ENCODE peak calls at places on chromosomes 12 and 14, in ten cellular contexts. One of them, this sample, is unnamed.
A peak's percentile ranks its signal among the peaks of the same experiment; 100 is the strongest.

GRCh38 chr12:123253606-123254459 is 17.8 kb downstream of the CDK2AP1 start:
- DNase-seq in H9: no peak
- DNase-seq in Calu3: no peak
- DNase-seq in kidney epithelial cell: no peak
- DNase-seq in globus pallidus: peak; percentile 78
- DNase-seq in NCI-H2171 treated with DMSO at 0.1 percent for 48 hours: no peak
- DNase-seq in coronary artery: no peak
- DNase-seq in mucosa of descending colon: no peak
- DNase-seq in SIG-M5: no peak
- DNase-seq in hypothalamus: peak; percentile 44
- DNase-seq in this sample: no peak

GRCh38 chr12:47004634-47005033 is 74.8 kb upstream of the PCED1B start:
- DNase-seq in H9: no peak
- DNase-seq in Calu3: no peak
- DNase-seq in kidney epithelial cell: no peak
- DNase-seq in globus pallidus: no peak
- DNase-seq in NCI-H2171 treated with DMSO at 0.1 percent for 48 hours: no peak
- DNase-seq in coronary artery: no peak
- DNase-seq in mucosa of descending colon: no peak
- DNase-seq in SIG-M5: no peak
- DNase-seq in hypothalamus: no peak
- DNase-seq in this sample: no peak

GRCh38 chr12:130486146-130486435 is 148.4 kb downstream of the PIWIL1 start:
- DNase-seq in H9: no peak
- DNase-seq in Calu3: no peak
- DNase-seq in kidney epithelial cell: no peak
- DNase-seq in globus pallidus: no peak
- DNase-seq in NCI-H2171 treated with DMSO at 0.1 percent for 48 hours: no peak
- DNase-seq in coronary artery: no peak
- DNase-seq in mucosa of descending colon: no peak
- DNase-seq in SIG-M5: no peak
- DNase-seq in hypothalamus: no peak
- DNase-seq in this sample: no peak

GRCh38 chr14:102838531-102838930 is 61.3 kb downstream of the TRAF3 start:
- DNase-seq in H9: peak; percentile 55
- DNase-seq in Calu3: no peak
- DNase-seq in kidney epithelial cell: no peak
- DNase-seq in globus pallidus: no peak
- DNase-seq in NCI-H2171 treated with DMSO at 0.1 percent for 48 hours: no peak
- DNase-seq in coronary artery: no peak
- DNase-seq in mucosa of descending colon: no peak
- DNase-seq in SIG-M5: no peak
- DNase-seq in hypothalamus: no peak
- DNase-seq in this sample: no peak

GRCh38 chr12:131673519-131674265 is 37.2 kb upstream of the SFSWAP start:
- DNase-seq in H9: no peak
- DNase-seq in Calu3: peak; percentile 35
- DNase-seq in kidney epithelial cell: no peak
- DNase-seq in globus pallidus: peak; percentile 14
- DNase-seq in NCI-H2171 treated with DMSO at 0.1 percent for 48 hours: no peak
- DNase-seq in coronary artery: peak; percentile 21
- DNase-seq in mucosa of descending colon: no peak
- DNase-seq in SIG-M5: no peak
- DNase-seq in hypothalamus: no peak
- DNase-seq in this sample: no peak

GRCh38 chr12:70982991-70983390 is 62.5 kb upstream of the PTPRR start:
- DNase-seq in H9: no peak
- DNase-seq in Calu3: no peak
- DNase-seq in kidney epithelial cell: peak; percentile 39
- DNase-seq in globus pallidus: no peak
- DNase-seq in NCI-H2171 treated with DMSO at 0.1 percent for 48 hours: no peak
- DNase-seq in coronary artery: no peak
- DNase-seq in mucosa of descending colon: no peak
- DNase-seq in SIG-M5: no peak
- DNase-seq in hypothalamus: no peak
- DNase-seq in this sample: no peak

GRCh38 chr12:121534495-121535148 is 46.2 kb downstream of the KDM2B start:
- DNase-seq in H9: peak; percentile 68
- DNase-seq in Calu3: no peak
- DNase-seq in kidney epithelial cell: no peak
- DNase-seq in globus pallidus: no peak
- DNase-seq in NCI-H2171 treated with DMSO at 0.1 percent for 48 hours: no peak
- DNase-seq in coronary artery: no peak
- DNase-seq in mucosa of descending colon: no peak
- DNase-seq in SIG-M5: no peak
- DNase-seq in hypothalamus: no peak
- DNase-seq in this sample: no peak

GRCh38 chr12:49069507-49070346 is at the start of gene RHEBL1:
- DNase-seq in H9: peak; percentile 98
- DNase-seq in Calu3: peak; percentile 96
- DNase-seq in kidney epithelial cell: peak; percentile 76
- DNase-seq in globus pallidus: peak; percentile 95
- DNase-seq in NCI-H2171 treated with DMSO at 0.1 percent for 48 hours: peak; percentile 98
- DNase-seq in coronary artery: peak; percentile 99
- DNase-seq in mucosa of descending colon: peak; percentile 99
- DNase-seq in SIG-M5: peak; percentile 94
- DNase-seq in hypothalamus: peak; percentile 99
- DNase-seq in this sample: peak; percentile 99

GRCh38 chr12:110071967-110072366 is 23.6 kb upstream of the C12orf76 start:
- DNase-seq in H9: no peak
- DNase-seq in Calu3: no peak
- DNase-seq in kidney epithelial cell: no peak
- DNase-seq in globus pallidus: no peak
- DNase-seq in NCI-H2171 treated with DMSO at 0.1 percent for 48 hours: no peak
- DNase-seq in coronary artery: no peak
- DNase-seq in mucosa of descending colon: no peak
- DNase-seq in SIG-M5: no peak
- DNase-seq in hypothalamus: no peak
- DNase-seq in this sample: no peak

GRCh38 chr14:100540141-100540925 is 46.9 kb downstream of the BEGAIN start:
- DNase-seq in H9: peak; percentile 74
- DNase-seq in Calu3: peak; percentile 20
- DNase-seq in kidney epithelial cell: no peak
- DNase-seq in globus pallidus: no peak
- DNase-seq in NCI-H2171 treated with DMSO at 0.1 percent for 48 hours: no peak
- DNase-seq in coronary artery: no peak
- DNase-seq in mucosa of descending colon: peak; percentile 31
- DNase-seq in SIG-M5: no peak
- DNase-seq in hypothalamus: no peak
- DNase-seq in this sample: peak; percentile 72

GRCh38 chr14:36657409-36658090 is 4.1 kb upstream of the PAX9 start:
- DNase-seq in H9: peak; percentile 64
- DNase-seq in Calu3: no peak
- DNase-seq in kidney epithelial cell: no peak
- DNase-seq in globus pallidus: no peak
- DNase-seq in NCI-H2171 treated with DMSO at 0.1 percent for 48 hours: no peak
- DNase-seq in coronary artery: no peak
- DNase-seq in mucosa of descending colon: peak; percentile 32
- DNase-seq in SIG-M5: no peak
- DNase-seq in hypothalamus: no peak
- DNase-seq in this sample: peak; percentile 20

GRCh38 chr14:33876274-33876673 is 74.6 kb downstream of the EGLN3 start:
- DNase-seq in H9: no peak
- DNase-seq in Calu3: no peak
- DNase-seq in kidney epithelial cell: no peak
- DNase-seq in globus pallidus: no peak
- DNase-seq in NCI-H2171 treated with DMSO at 0.1 percent for 48 hours: no peak
- DNase-seq in coronary artery: no peak
- DNase-seq in mucosa of descending colon: no peak
- DNase-seq in SIG-M5: no peak
- DNase-seq in hypothalamus: no peak
- DNase-seq in this sample: no peak

GRCh38 chr12:6241495-6241894 is 41.3 kb downstream of the CD9 start:
- DNase-seq in H9: no peak
- DNase-seq in Calu3: peak; percentile 35
- DNase-seq in kidney epithelial cell: no peak
- DNase-seq in globus pallidus: no peak
- DNase-seq in NCI-H2171 treated with DMSO at 0.1 percent for 48 hours: no peak
- DNase-seq in coronary artery: no peak
- DNase-seq in mucosa of descending colon: peak; percentile 86
- DNase-seq in SIG-M5: no peak
- DNase-seq in hypothalamus: peak; percentile 19
- DNase-seq in this sample: peak; percentile 75

GRCh38 chr12:9041321-9041720 is 52.0 kb downstream of the KLRG1 start:
- DNase-seq in H9: no peak
- DNase-seq in Calu3: no peak
- DNase-seq in kidney epithelial cell: no peak
- DNase-seq in globus pallidus: no peak
- DNase-seq in NCI-H2171 treated with DMSO at 0.1 percent for 48 hours: no peak
- DNase-seq in coronary artery: no peak
- DNase-seq in mucosa of descending colon: no peak
- DNase-seq in SIG-M5: no peak
- DNase-seq in hypothalamus: no peak
- DNase-seq in this sample: no peak

GRCh38 chr14:62462996-62463395 is 582.3 kb downstream of the KCNH5 start:
- DNase-seq in H9: no peak
- DNase-seq in Calu3: no peak
- DNase-seq in kidney epithelial cell: no peak
- DNase-seq in globus pallidus: no peak
- DNase-seq in NCI-H2171 treated with DMSO at 0.1 percent for 48 hours: no peak
- DNase-seq in coronary artery: no peak
- DNase-seq in mucosa of descending colon: no peak
- DNase-seq in SIG-M5: no peak
- DNase-seq in hypothalamus: no peak
- DNase-seq in this sample: no peak

GRCh38 chr12:69527506-69528272 is 57.5 kb downstream of the FRS2 start:
- DNase-seq in H9: no peak
- DNase-seq in Calu3: no peak
- DNase-seq in kidney epithelial cell: peak; percentile 61
- DNase-seq in globus pallidus: no peak
- DNase-seq in NCI-H2171 treated with DMSO at 0.1 percent for 48 hours: no peak
- DNase-seq in coronary artery: no peak
- DNase-seq in mucosa of descending colon: no peak
- DNase-seq in SIG-M5: no peak
- DNase-seq in hypothalamus: no peak
- DNase-seq in this sample: no peak

GRCh38 chr12:29611906-29612305 is 114.4 kb upstream of the OVCH1 start:
- DNase-seq in H9: no peak
- DNase-seq in Calu3: no peak
- DNase-seq in kidney epithelial cell: no peak
- DNase-seq in globus pallidus: no peak
- DNase-seq in NCI-H2171 treated with DMSO at 0.1 percent for 48 hours: peak; percentile 26
- DNase-seq in coronary artery: no peak
- DNase-seq in mucosa of descending colon: no peak
- DNase-seq in SIG-M5: no peak
- DNase-seq in hypothalamus: no peak
- DNase-seq in this sample: no peak

GRCh38 chr14:79090781-79091180 is 920.6 kb downstream of the NRXN3 start:
- DNase-seq in H9: no peak
- DNase-seq in Calu3: no peak
- DNase-seq in kidney epithelial cell: no peak
- DNase-seq in globus pallidus: no peak
- DNase-seq in NCI-H2171 treated with DMSO at 0.1 percent for 48 hours: peak; percentile 38
- DNase-seq in coronary artery: no peak
- DNase-seq in mucosa of descending colon: no peak
- DNase-seq in SIG-M5: no peak
- DNase-seq in hypothalamus: no peak
- DNase-seq in this sample: no peak

GRCh38 chr12:32198555-32198954 is 91.9 kb downstream of the BICD1 start:
- DNase-seq in H9: no peak
- DNase-seq in Calu3: no peak
- DNase-seq in kidney epithelial cell: peak; percentile 21
- DNase-seq in globus pallidus: no peak
- DNase-seq in NCI-H2171 treated with DMSO at 0.1 percent for 48 hours: no peak
- DNase-seq in coronary artery: no peak
- DNase-seq in mucosa of descending colon: no peak
- DNase-seq in SIG-M5: no peak
- DNase-seq in hypothalamus: no peak
- DNase-seq in this sample: no peak

GRCh38 chr14:90850487-90850886 is 34.3 kb upstream of the TTC7B start:
- DNase-seq in H9: peak; percentile 72
- DNase-seq in Calu3: peak; percentile 16
- DNase-seq in kidney epithelial cell: peak; percentile 78
- DNase-seq in globus pallidus: peak; percentile 26
- DNase-seq in NCI-H2171 treated with DMSO at 0.1 percent for 48 hours: no peak
- DNase-seq in coronary artery: no peak
- DNase-seq in mucosa of descending colon: no peak
- DNase-seq in SIG-M5: no peak
- DNase-seq in hypothalamus: no peak
- DNase-seq in this sample: peak; percentile 32

GRCh38 chr12:11824736-11825135 is 175.3 kb downstream of the ETV6 start:
- DNase-seq in H9: no peak
- DNase-seq in Calu3: no peak
- DNase-seq in kidney epithelial cell: no peak
- DNase-seq in globus pallidus: no peak
- DNase-seq in NCI-H2171 treated with DMSO at 0.1 percent for 48 hours: no peak
- DNase-seq in coronary artery: no peak
- DNase-seq in mucosa of descending colon: no peak
- DNase-seq in SIG-M5: no peak
- DNase-seq in hypothalamus: no peak
- DNase-seq in this sample: no peak

GRCh38 chr14:26597136-26598080 is at the start of gene NOVA1:
- DNase-seq in H9: peak; percentile 62
- DNase-seq in Calu3: no peak
- DNase-seq in kidney epithelial cell: no peak
- DNase-seq in globus pallidus: peak; percentile 66
- DNase-seq in NCI-H2171 treated with DMSO at 0.1 percent for 48 hours: peak; percentile 69
- DNase-seq in coronary artery: peak; percentile 73
- DNase-seq in mucosa of descending colon: peak; percentile 37
- DNase-seq in SIG-M5: no peak
- DNase-seq in hypothalamus: peak; percentile 53
- DNase-seq in this sample: peak; percentile 24

GRCh38 chr12:65524666-65525065 is 246.2 kb downstream of the MSRB3 start:
- DNase-seq in H9: no peak
- DNase-seq in Calu3: no peak
- DNase-seq in kidney epithelial cell: no peak
- DNase-seq in globus pallidus: no peak
- DNase-seq in NCI-H2171 treated with DMSO at 0.1 percent for 48 hours: no peak
- DNase-seq in coronary artery: no peak
- DNase-seq in mucosa of descending colon: no peak
- DNase-seq in SIG-M5: no peak
- DNase-seq in hypothalamus: no peak
- DNase-seq in this sample: no peak

GRCh38 chr12:6840428-6841138 is at the start of gene GNB3:
- DNase-seq in H9: no peak
- DNase-seq in Calu3: no peak
- DNase-seq in kidney epithelial cell: no peak
- DNase-seq in globus pallidus: no peak
- DNase-seq in NCI-H2171 treated with DMSO at 0.1 percent for 48 hours: no peak
- DNase-seq in coronary artery: no peak
- DNase-seq in mucosa of descending colon: peak; percentile 40
- DNase-seq in SIG-M5: no peak
- DNase-seq in hypothalamus: no peak
- DNase-seq in this sample: no peak

GRCh38 chr14:92099802-92100201 is 6.6 kb downstream of the ATXN3 start:
- DNase-seq in H9: no peak
- DNase-seq in Calu3: no peak
- DNase-seq in kidney epithelial cell: no peak
- DNase-seq in globus pallidus: no peak
- DNase-seq in NCI-H2171 treated with DMSO at 0.1 percent for 48 hours: no peak
- DNase-seq in coronary artery: no peak
- DNase-seq in mucosa of descending colon: no peak
- DNase-seq in SIG-M5: no peak
- DNase-seq in hypothalamus: no peak
- DNase-seq in this sample: no peak

GRCh38 chr12:102539651-102540553 is 59.5 kb upstream of the IGF1 start:
- DNase-seq in H9: no peak
- DNase-seq in Calu3: peak; percentile 30
- DNase-seq in kidney epithelial cell: peak; percentile 65
- DNase-seq in globus pallidus: no peak
- DNase-seq in NCI-H2171 treated with DMSO at 0.1 percent for 48 hours: no peak
- DNase-seq in coronary artery: no peak
- DNase-seq in mucosa of descending colon: no peak
- DNase-seq in SIG-M5: no peak
- DNase-seq in hypothalamus: no peak
- DNase-seq in this sample: no peak

GRCh38 chr14:24274101-24274543 is 2.7 kb upstream of the RABGGTA start:
- DNase-seq in H9: no peak
- DNase-seq in Calu3: peak; percentile 13
- DNase-seq in kidney epithelial cell: peak; percentile 32
- DNase-seq in globus pallidus: peak; percentile 43
- DNase-seq in NCI-H2171 treated with DMSO at 0.1 percent for 48 hours: no peak
- DNase-seq in coronary artery: no peak
- DNase-seq in mucosa of descending colon: no peak
- DNase-seq in SIG-M5: peak; percentile 73
- DNase-seq in hypothalamus: no peak
- DNase-seq in this sample: peak; percentile 80

GRCh38 chr12:53998174-53998899 is 1.6 kb upstream of the HOXC9 start:
- DNase-seq in H9: no peak
- DNase-seq in Calu3: no peak
- DNase-seq in kidney epithelial cell: no peak
- DNase-seq in globus pallidus: no peak
- DNase-seq in NCI-H2171 treated with DMSO at 0.1 percent for 48 hours: no peak
- DNase-seq in coronary artery: no peak
- DNase-seq in mucosa of descending colon: no peak
- DNase-seq in SIG-M5: no peak
- DNase-seq in hypothalamus: no peak
- DNase-seq in this sample: no peak